ENCODE peak calls at places on chromosomes 2 and 18, in six cellular contexts. F is A549, H is left ventricle myocardium inferior, E is dorsolateral prefrontal cortex, D is foreskin keratinocyte, X is colonic mucosa. R is an unnamed sample.

GRCh38 chr2:129253461-129253812 is 726.0 kb upstream of the RAB6C start:
- DNase-seq in F (peak; percentile 8), H (no peak), E (peak; percentile 54), D (no peak), X (no peak), R (peak; percentile 17)

GRCh38 chr18:5720132-5720531 is 175.2 kb downstream of the TMEM200C start:
- DNase-seq in F (no peak), H (no peak), E (peak; percentile 10), D (no peak), X (no peak), R (no peak)

GRCh38 chr18:43060020-43060419 is 55.5 kb downstream of the RIT2 start:
- DNase-seq in F (no peak), H (no peak), E (no peak), D (no peak), X (no peak), R (no peak)

GRCh38 chr18:79804130-79804772 is 6.5 kb downstream of the KCNG2 start:
- DNase-seq in F (no peak), H (no peak), E (no peak), D (no peak), X (no peak), R (no peak)

GRCh38 chr18:77082316-77082715 is 50.3 kb downstream of the MBP start:
- DNase-seq in F (no peak), H (no peak), E (no peak), D (no peak), X (no peak), R (no peak)

GRCh38 chr2:44170337-44170736 is 1.7 kb downstream of the PPM1B start:
- DNase-seq in F (no peak), H (no peak), E (no peak), D (peak; percentile 12), X (no peak), R (no peak)

GRCh38 chr2:227460079-227460485 is 11.9 kb upstream of the AGFG1 start:
- DNase-seq in F (no peak), H (no peak), E (no peak), D (peak; percentile 59), X (no peak), R (no peak)

GRCh38 chr2:8803658-8804379 is 33.6 kb downstream of the KIDINS220 start:
- DNase-seq in F (peak; percentile 93), H (no peak), E (no peak), D (peak; percentile 94), X (peak; percentile 59), R (peak; percentile 93)

GRCh38 chr2:66127656-66128055 is 307.3 kb upstream of the MEIS1 start:
- DNase-seq in F (no peak), H (no peak), E (no peak), D (no peak), X (no peak), R (no peak)

DNA sequence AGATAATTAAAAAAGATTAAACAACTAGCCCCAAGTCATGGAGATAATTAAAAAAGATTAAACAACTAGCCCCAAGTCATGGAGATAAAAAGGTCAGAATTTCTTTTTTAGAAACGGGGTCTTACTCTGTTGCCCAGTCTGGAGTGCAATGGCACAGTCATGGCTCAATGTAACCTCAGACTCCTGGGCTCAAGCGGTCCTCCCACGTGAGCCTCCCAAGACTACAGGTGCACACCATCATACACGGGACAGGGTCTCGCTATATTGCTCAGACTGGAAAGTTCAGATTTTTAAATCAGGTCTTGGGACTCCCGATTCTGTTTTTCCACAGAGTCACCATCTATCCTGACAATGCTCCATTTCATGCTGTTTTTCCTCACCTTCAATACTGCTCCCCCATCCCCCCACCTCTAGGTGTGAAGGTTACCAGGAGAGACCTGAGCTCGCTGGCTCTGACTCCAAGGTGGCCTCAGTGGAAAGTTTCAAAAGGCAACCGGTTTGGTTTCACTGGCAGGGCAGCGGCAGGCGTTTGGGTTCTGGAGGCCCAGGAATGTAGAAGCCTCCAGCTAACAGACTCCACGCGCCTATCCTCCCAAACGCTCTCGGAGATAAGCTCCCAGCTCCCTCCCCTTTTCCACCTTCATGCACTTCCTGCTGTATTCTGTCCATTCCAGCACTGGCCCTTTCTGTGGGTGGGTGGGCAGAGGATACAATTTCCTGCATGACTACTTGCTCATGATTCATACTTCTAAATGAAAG is 2.9 kb upstream of the SEMA4C start:
- DNase-seq in F (no peak), H (no peak), E (no peak), D (no peak), X (no peak), R (no peak)
- H3K27ac ChIP-seq in F (no peak overlapping the region), H (peak overlapping the region; percentile 98), E (peak overlapping the region; percentile 29), D (no peak overlapping the region), X (no peak overlapping the region), R (no peak overlapping the region)

GRCh38 chr18:12657849-12658829 is at the start of gene SPIRE1:
- DNase-seq in F (peak; percentile 53), H (peak; percentile 82), E (peak; percentile 77), D (no peak), X (peak; percentile 68), R (peak; percentile 64)
- TF ChIP-seq CTCF in F (no peak), H (no peak), E (no peak), D (no peak), X (no peak), R (no peak)

GRCh38 chr2:1584691-1585485 is 159.4 kb downstream of the PXDN start:
- DNase-seq in F (no peak), H (no peak), E (no peak), D (no peak), X (no peak), R (no peak)
- H3K27ac ChIP-seq in F (no peak overlapping the region), H (no peak overlapping the region), E (no peak overlapping the region), D (no peak overlapping the region), X (no peak overlapping the region), R (no peak overlapping the region)

DNA sequence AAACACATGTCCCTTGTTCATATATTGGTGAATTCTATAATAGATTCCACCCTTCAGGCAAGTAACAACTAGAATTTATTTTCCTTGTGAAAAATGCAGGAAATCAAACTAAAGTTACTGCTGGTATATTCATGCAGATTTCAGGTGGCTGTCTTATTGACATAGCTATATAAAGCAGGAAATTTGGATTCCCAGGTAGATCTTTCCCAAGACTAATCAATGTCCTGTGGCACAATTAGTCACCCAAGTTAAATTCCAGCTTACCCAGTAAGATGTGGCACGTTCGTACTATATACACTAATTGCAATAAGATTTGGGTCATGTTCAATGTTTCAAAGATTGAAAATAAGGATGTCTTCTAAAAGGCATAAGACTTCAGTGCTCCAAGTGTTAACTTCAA is 42.0 kb downstream of the MYO5B start:
- DNase-seq in F (no peak), H (no peak), E (no peak), D (no peak), X (no peak), R (no peak)
- TF ChIP-seq CTCF in F (no peak), H (no peak), E (no peak), D (no peak), X (no peak), R (no peak)

DNA sequence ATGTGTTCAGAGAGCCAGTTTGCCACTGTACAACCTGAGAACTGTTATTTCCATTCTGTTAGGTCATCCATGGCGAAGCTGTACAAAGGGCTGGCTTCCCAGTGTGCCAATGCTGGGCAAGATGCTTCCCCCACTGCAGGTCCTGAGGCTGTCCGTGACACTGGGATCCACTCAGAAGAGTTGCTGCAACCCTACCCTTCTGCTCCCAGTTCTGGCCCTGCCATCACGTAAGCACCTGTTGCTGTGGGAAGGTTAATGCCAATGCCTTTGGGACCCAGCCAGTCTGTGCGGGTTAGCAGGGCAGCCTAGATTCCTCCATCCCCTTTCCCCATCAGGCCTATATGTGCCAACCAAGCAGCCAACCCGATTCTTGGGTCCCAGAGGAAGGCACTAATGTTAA is 68.3 kb downstream of the ARHGEF33 start:
- DNase-seq in F (no peak), H (no peak), E (no peak), D (no peak), X (no peak), R (no peak)
- H3K27ac ChIP-seq in F (no peak overlapping the region), H (no peak overlapping the region), E (no peak overlapping the region), D (no peak overlapping the region), X (no peak overlapping the region), R (no peak overlapping the region)

GRCh38 chr18:36839835-36840234 is 10.9 kb downstream of the KIAA1328 start:
- DNase-seq in F (no peak), H (no peak), E (no peak), D (no peak), X (no peak), R (no peak)
- TF ChIP-seq CTCF in F (no peak), H (no peak), E (no peak), D (no peak), X (no peak), R (no peak)